ENCODE peak calls at places on chromosomes 6 and 20, in five cellular contexts. One of them, this sample, is unnamed.

GRCh38 chr6:18835976-18836375 is 448.8 kb downstream of the RNF144B start:
- DNase-seq in EH: no peak
- DNase-seq in activated CD4-positive, alpha-beta T cell treated with anti-CD3 and anti-CD28 coated beads, Interleukin-2, amount 10 ng/mL, durations not matched to agents 24 days and 14 days: no peak
- DNase-seq in Kasumi-1: no peak
- DNase-seq in NCI-H345: no peak
- DNase-seq in this sample: no peak

GRCh38 chr6:6749791-6750434 is 161.4 kb downstream of the LY86 start:
- DNase-seq in NCI-H345: no peak
- DNase-seq in EH: peak; percentile 88
- DNase-seq in Kasumi-1: peak; percentile 91
- DNase-seq in activated CD4-positive, alpha-beta T cell treated with anti-CD3 and anti-CD28 coated beads, Interleukin-2, amount 10 ng/mL, durations not matched to agents 24 days and 14 days: peak; percentile 84
- DNase-seq in this sample: peak; percentile 87

GRCh38 chr6:165762876-165763275 is 99.8 kb upstream of the PDE10A start:
- DNase-seq in EH: no peak
- DNase-seq in activated CD4-positive, alpha-beta T cell treated with anti-CD3 and anti-CD28 coated beads, Interleukin-2, amount 10 ng/mL, durations not matched to agents 24 days and 14 days: peak; percentile 17
- DNase-seq in NCI-H345: no peak
- DNase-seq in Kasumi-1: no peak
- DNase-seq in this sample: no peak

GRCh38 chr6:106470811-106471210 is 110.3 kb downstream of the CRYBG1 start:
- DNase-seq in Kasumi-1: no peak
- DNase-seq in activated CD4-positive, alpha-beta T cell treated with anti-CD3 and anti-CD28 coated beads, Interleukin-2, amount 10 ng/mL, durations not matched to agents 24 days and 14 days: no peak
- DNase-seq in NCI-H345: no peak
- DNase-seq in EH: no peak
- DNase-seq in this sample: no peak

GRCh38 chr6:136426627-136427377 is 123.4 kb downstream of the MAP7 start:
- DNase-seq in activated CD4-positive, alpha-beta T cell treated with anti-CD3 and anti-CD28 coated beads, Interleukin-2, amount 10 ng/mL, durations not matched to agents 24 days and 14 days: no peak
- DNase-seq in Kasumi-1: peak; percentile 64
- DNase-seq in EH: no peak
- DNase-seq in NCI-H345: no peak
- DNase-seq in this sample: no peak

GRCh38 chr20:9262653-9263194 is 193.8 kb downstream of the PLCB4 start:
- DNase-seq in NCI-H345: no peak
- DNase-seq in Kasumi-1: no peak
- DNase-seq in activated CD4-positive, alpha-beta T cell treated with anti-CD3 and anti-CD28 coated beads, Interleukin-2, amount 10 ng/mL, durations not matched to agents 24 days and 14 days: no peak
- DNase-seq in EH: peak; percentile 41
- DNase-seq in this sample: no peak

GRCh38 chr6:140464720-140465119 is 1090.3 kb upstream of the CITED2 start:
- DNase-seq in NCI-H345: no peak
- DNase-seq in Kasumi-1: no peak
- DNase-seq in EH: no peak
- DNase-seq in activated CD4-positive, alpha-beta T cell treated with anti-CD3 and anti-CD28 coated beads, Interleukin-2, amount 10 ng/mL, durations not matched to agents 24 days and 14 days: no peak
- DNase-seq in this sample: no peak

GRCh38 chr6:15682965-15683822 is 20.4 kb upstream of the DTNBP1 start:
- DNase-seq in EH: no peak
- DNase-seq in Kasumi-1: peak; percentile 77
- DNase-seq in activated CD4-positive, alpha-beta T cell treated with anti-CD3 and anti-CD28 coated beads, Interleukin-2, amount 10 ng/mL, durations not matched to agents 24 days and 14 days: no peak
- DNase-seq in NCI-H345: no peak
- DNase-seq in this sample: no peak

GRCh38 chr20:21251278-21251677 is 51.9 kb upstream of the XRN2 start:
- DNase-seq in Kasumi-1: no peak
- DNase-seq in EH: peak; percentile 7
- DNase-seq in activated CD4-positive, alpha-beta T cell treated with anti-CD3 and anti-CD28 coated beads, Interleukin-2, amount 10 ng/mL, durations not matched to agents 24 days and 14 days: no peak
- DNase-seq in NCI-H345: no peak
- DNase-seq in this sample: peak; percentile 56

GRCh38 chr6:148359228-148359627 is 16.6 kb downstream of the SASH1 start:
- DNase-seq in EH: no peak
- DNase-seq in activated CD4-positive, alpha-beta T cell treated with anti-CD3 and anti-CD28 coated beads, Interleukin-2, amount 10 ng/mL, durations not matched to agents 24 days and 14 days: no peak
- DNase-seq in Kasumi-1: no peak
- DNase-seq in NCI-H345: no peak
- DNase-seq in this sample: no peak

GRCh38 chr6:136961848-136962247 is 39.7 kb downstream of the SLC35D3 start:
- DNase-seq in activated CD4-positive, alpha-beta T cell treated with anti-CD3 and anti-CD28 coated beads, Interleukin-2, amount 10 ng/mL, durations not matched to agents 24 days and 14 days: no peak
- DNase-seq in EH: no peak
- DNase-seq in NCI-H345: peak; percentile 80
- DNase-seq in Kasumi-1: no peak
- DNase-seq in this sample: no peak

GRCh38 chr6:14924126-14925024 is 321.5 kb upstream of the JARID2 start:
- DNase-seq in activated CD4-positive, alpha-beta T cell treated with anti-CD3 and anti-CD28 coated beads, Interleukin-2, amount 10 ng/mL, durations not matched to agents 24 days and 14 days: no peak
- DNase-seq in Kasumi-1: no peak
- DNase-seq in NCI-H345: peak; percentile 60
- DNase-seq in EH: no peak
- DNase-seq in this sample: peak; percentile 94

GRCh38 chr6:4610256-4610655 is 165.9 kb upstream of the CDYL start:
- DNase-seq in EH: peak; percentile 87
- DNase-seq in NCI-H345: no peak
- DNase-seq in Kasumi-1: no peak
- DNase-seq in activated CD4-positive, alpha-beta T cell treated with anti-CD3 and anti-CD28 coated beads, Interleukin-2, amount 10 ng/mL, durations not matched to agents 24 days and 14 days: no peak
- DNase-seq in this sample: peak; percentile 71

GRCh38 chr6:109702797-109703196 is 11.7 kb downstream of the FIG4 start:
- DNase-seq in NCI-H345: no peak
- DNase-seq in activated CD4-positive, alpha-beta T cell treated with anti-CD3 and anti-CD28 coated beads, Interleukin-2, amount 10 ng/mL, durations not matched to agents 24 days and 14 days: no peak
- DNase-seq in Kasumi-1: peak; percentile 45
- DNase-seq in EH: no peak
- DNase-seq in this sample: no peak

GRCh38 chr6:11921017-11921438 is 91.1 kb upstream of the HIVEP1 start:
- DNase-seq in activated CD4-positive, alpha-beta T cell treated with anti-CD3 and anti-CD28 coated beads, Interleukin-2, amount 10 ng/mL, durations not matched to agents 24 days and 14 days: no peak
- DNase-seq in Kasumi-1: no peak
- DNase-seq in NCI-H345: no peak
- DNase-seq in EH: peak; percentile 96
- DNase-seq in this sample: peak; percentile 88

GRCh38 chr6:112475083-112475482 is 128.0 kb downstream of the RFPL4B start:
- DNase-seq in EH: peak; percentile 97
- DNase-seq in activated CD4-positive, alpha-beta T cell treated with anti-CD3 and anti-CD28 coated beads, Interleukin-2, amount 10 ng/mL, durations not matched to agents 24 days and 14 days: no peak
- DNase-seq in Kasumi-1: no peak
- DNase-seq in NCI-H345: no peak
- DNase-seq in this sample: peak; percentile 54

GRCh38 chr6:73854998-73855718 is 159.2 kb downstream of the CD109 start:
- DNase-seq in NCI-H345: peak; percentile 35
- DNase-seq in EH: peak; percentile 70
- DNase-seq in activated CD4-positive, alpha-beta T cell treated with anti-CD3 and anti-CD28 coated beads, Interleukin-2, amount 10 ng/mL, durations not matched to agents 24 days and 14 days: peak; percentile 77
- DNase-seq in Kasumi-1: peak; percentile 70
- DNase-seq in this sample: peak; percentile 82

GRCh38 chr20:47949230-47949629 is 163.9 kb upstream of the SULF2 start:
- DNase-seq in activated CD4-positive, alpha-beta T cell treated with anti-CD3 and anti-CD28 coated beads, Interleukin-2, amount 10 ng/mL, durations not matched to agents 24 days and 14 days: no peak
- DNase-seq in NCI-H345: no peak
- DNase-seq in Kasumi-1: no peak
- DNase-seq in EH: no peak
- DNase-seq in this sample: no peak

GRCh38 chr20:51553897-51554504 is 11.5 kb upstream of the NFATC2 start:
- DNase-seq in activated CD4-positive, alpha-beta T cell treated with anti-CD3 and anti-CD28 coated beads, Interleukin-2, amount 10 ng/mL, durations not matched to agents 24 days and 14 days: no peak
- DNase-seq in EH: peak; percentile 76
- DNase-seq in Kasumi-1: no peak
- DNase-seq in NCI-H345: no peak
- DNase-seq in this sample: no peak

This sample was measured in myocyte.